ENCODE peak calls at places on chromosomes 13 and 19, in four cellular contexts. R is HFF-Myc; Z is IMR-90; A is CD8-positive, alpha-beta T cell. N is an unnamed sample.

GRCh38 chr19:29016926-29017760 is 195.8 kb downstream of the UQCRFS1 start:
- DNase-seq in R (no peak), Z (no peak), A (no peak), N (no peak)

GRCh38 chr19:506404-507285 is 652 bp upstream of the TPGS1 start:
- DNase-seq in R (peak), Z (peak), A (peak), N (peak)

GRCh38 chr13:100209857-100210580 is 121.1 kb downstream of the PCCA start:
- DNase-seq in R (peak), Z (peak), A (no peak), N (no peak)

GRCh38 chr13:111597041-111598017 is 276.9 kb downstream of the TEX29 start:
- DNase-seq in R (no peak), Z (no peak), A (no peak), N (no peak)

GRCh38 chr19:7257148-7258041 is 36.8 kb downstream of the INSR start:
- DNase-seq in R (peak), Z (peak), A (no peak), N (no peak)

GRCh38 chr19:45179063-45179847 is 671 bp downstream of the BLOC1S3 start:
- DNase-seq in R (no peak), Z (peak), A (no peak), N (peak)

GRCh38 chr13:46575843-46576242 is 22.9 kb downstream of the LRCH1 start:
- DNase-seq in R (no peak), Z (peak), A (no peak), N (no peak)

GRCh38 chr13:89726690-89727435 is 1620.6 kb upstream of the MIR17HG start:
- DNase-seq in R (no peak), Z (peak), A (no peak), N (no peak)

GRCh38 chr19:15471639-15472101 is 7.3 kb upstream of the RASAL3 start:
- DNase-seq in R (no peak), Z (no peak), A (no peak), N (no peak)

GRCh38 chr19:1265611-1266115 is 3.5 kb upstream of the CIRBP start:
- DNase-seq in R (peak), Z (peak), A (peak), N (no peak)

GRCh38 chr13:85419611-85420010 is 379.6 kb downstream of the SLITRK6 start:
- DNase-seq in R (no peak), Z (no peak), A (no peak), N (no peak)

GRCh38 chr19:46211201-46211881 is 18.2 kb upstream of the IGFL1 start:
- DNase-seq in R (no peak), Z (no peak), A (no peak), N (no peak)

GRCh38 chr13:46656786-46657185 is 103.8 kb downstream of the LRCH1 start:
- DNase-seq in R (no peak), Z (no peak), A (no peak), N (peak)

GRCh38 chr13:24709186-24709913 is 29.1 kb downstream of the ATP12A start:
- DNase-seq in R (no peak), Z (no peak), A (peak), N (peak)

GRCh38 chr19:12596927-12597548 is 13.6 kb downstream of the ZNF490 start:
- DNase-seq in R (no peak), Z (no peak), A (no peak), N (no peak)

GRCh38 chr19:43809762-43810696 is 7.8 kb upstream of the LYPD5 start:
- DNase-seq in R (no peak), Z (peak), A (no peak), N (peak)

GRCh38 chr13:46596501-46596900 is 43.5 kb downstream of the LRCH1 start:
- DNase-seq in R (no peak), Z (no peak), A (no peak), N (no peak)

GRCh38 chr19:32599258-32599657 is 18.3 kb downstream of the PDCD5 start:
- DNase-seq in R (no peak), Z (no peak), A (no peak), N (no peak)

GRCh38 chr19:32598022-32598421 is 17.0 kb downstream of the PDCD5 start:
- DNase-seq in R (no peak), Z (no peak), A (peak), N (no peak)

GRCh38 chr19:32595491-32595890 is 14.5 kb downstream of the PDCD5 start:
- DNase-seq in R (no peak), Z (no peak), A (peak), N (no peak)

GRCh38 chr19:32603961-32604360 is 23.0 kb downstream of the PDCD5 start:
- DNase-seq in R (no peak), Z (no peak), A (no peak), N (no peak)

DNA sequence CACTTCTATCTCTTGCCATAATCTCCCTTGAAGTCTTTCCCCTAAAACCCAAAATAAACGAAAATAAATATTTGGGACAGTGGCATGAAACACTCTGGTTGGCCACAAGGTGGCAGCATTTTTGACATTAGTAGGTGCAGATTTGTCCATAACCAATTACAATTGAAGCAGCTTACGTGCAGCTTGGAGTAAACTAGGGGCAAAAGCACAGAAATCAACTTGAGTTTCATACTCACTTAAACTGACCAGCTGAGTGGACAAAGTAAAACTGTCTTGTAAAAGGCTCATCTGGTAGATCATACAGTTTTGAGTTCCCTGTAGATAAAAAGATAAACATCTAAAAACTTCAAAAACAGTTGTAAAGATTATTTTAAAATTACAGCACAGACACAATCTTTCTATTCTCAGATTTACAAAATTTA is 18.8 kb downstream of the PDCD5 start:
- DNase-seq in R (peak), Z (peak), A (peak), N (peak)
- TF ChIP-seq CTCF in R (peak), Z (peak), A (peak), N (peak)

GRCh38 chr13:29702912-29703351 is 107.4 kb upstream of the SLC7A1 start:
- DNase-seq in R (peak), Z (peak), A (no peak), N (no peak)
- TF ChIP-seq CTCF in R (no peak), Z (no peak), A (no peak), N (no peak)

GRCh38 chr13:78806457-78806856 is 147.5 kb upstream of the OBI1 start:
- DNase-seq in R (no peak), Z (no peak), A (no peak), N (no peak)
- TF ChIP-seq CTCF in R (no peak), Z (peak), A (peak), N (peak)

GRCh38 chr19:18193388-18194207 is 580 bp downstream of the MPV17L2 start:
- DNase-seq in R (no peak), Z (no peak), A (no peak), N (no peak)

GRCh38 chr19:18190278-18190677 is 2.7 kb upstream of the MPV17L2 start:
- DNase-seq in R (no peak), Z (no peak), A (no peak), N (no peak)

GRCh38 chr19:18194208-18194530 is 1.2 kb downstream of the MPV17L2 start:
- DNase-seq in R (no peak), Z (no peak), A (no peak), N (no peak)

GRCh38 chr19:18192673-18193387 is at the start of gene MPV17L2:
- DNase-seq in R (peak), Z (peak), A (peak), N (peak)

DNA sequence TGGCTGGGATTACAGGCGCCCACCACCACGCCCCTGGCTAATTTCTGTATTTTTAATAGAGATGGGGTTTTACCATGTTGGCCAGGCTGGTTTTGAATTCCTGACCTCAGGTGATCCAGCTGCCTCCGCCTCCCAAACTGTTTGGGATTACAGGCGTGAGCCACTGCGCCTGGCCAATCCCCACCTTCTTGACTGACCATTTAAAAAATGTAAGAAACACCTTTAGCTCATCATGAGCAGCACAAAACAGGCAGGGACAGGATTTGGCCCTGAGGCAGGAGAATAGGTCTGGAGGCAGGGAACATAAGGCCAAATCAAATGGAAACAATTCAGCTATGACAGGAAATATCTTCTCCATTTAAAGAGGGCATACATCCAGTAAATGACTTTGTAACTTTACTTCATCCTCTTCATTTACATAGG is 1.4 kb upstream of the MPV17L2 start:
- DNase-seq in R (no peak), Z (no peak), A (no peak), N (no peak)
- TF ChIP-seq CTCF in R (no peak), Z (no peak), A (peak), N (no peak)

DNA sequence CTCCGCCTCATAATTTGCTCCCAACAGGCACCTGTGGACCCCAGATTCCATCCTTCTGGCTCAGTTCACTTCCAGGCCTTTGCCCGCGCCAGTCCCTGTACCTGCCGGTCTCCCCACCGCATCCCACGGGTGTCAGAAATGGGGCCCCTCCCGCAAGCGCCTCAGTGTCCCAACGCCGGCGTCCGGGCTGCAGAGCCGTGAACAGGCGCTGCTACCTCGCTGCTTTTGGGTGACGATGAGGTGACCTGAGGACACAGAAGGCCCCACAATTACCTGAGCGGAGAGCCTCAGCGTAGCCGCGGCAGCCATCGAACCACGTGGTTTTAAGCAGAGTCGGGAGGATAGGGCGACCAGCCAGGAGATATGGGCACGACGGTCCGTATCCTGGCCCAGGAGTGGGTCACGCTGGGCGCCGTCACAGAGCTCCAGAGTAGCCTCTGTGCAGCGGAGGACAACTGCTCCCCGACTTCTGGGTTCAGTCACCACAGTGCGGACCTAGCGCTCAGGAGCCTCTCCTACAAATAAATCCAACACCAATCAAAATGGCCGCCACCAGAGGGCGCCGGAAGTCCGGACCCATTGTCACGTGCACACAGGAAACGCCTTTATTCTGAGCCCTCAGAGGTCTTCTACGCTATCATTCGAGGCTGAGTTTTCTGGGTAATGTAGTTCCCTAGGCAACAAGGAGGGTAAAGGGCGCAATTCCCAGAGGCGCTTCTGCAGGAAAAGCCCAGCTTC is at the start of gene ZNF814:
- DNase-seq in R (peak), Z (peak), A (peak), N (peak)
- TF ChIP-seq CTCF in R (peak), Z (peak), A (peak), N (peak)

DNA sequence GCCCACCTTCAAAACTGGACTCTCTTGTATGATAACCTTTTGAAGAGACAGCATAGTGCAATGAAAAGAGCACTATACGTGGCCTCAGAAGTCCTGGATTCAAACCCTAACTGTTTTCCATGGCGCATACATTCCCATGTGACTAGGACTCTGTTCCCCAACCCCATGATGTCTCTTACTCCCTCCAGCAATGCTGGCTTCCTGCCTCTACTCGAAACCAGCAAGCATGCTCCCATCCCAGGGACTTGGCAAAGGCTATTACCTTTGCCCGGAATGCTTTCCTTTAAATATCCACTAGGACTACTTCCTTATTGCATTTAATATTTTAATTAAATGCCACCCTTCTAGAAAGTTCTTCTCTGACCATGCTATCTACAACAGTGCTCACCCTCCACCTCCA is 75.1 kb downstream of the CYSLTR2 start:
- DNase-seq in R (no peak), Z (no peak), A (no peak), N (no peak)
- TF ChIP-seq CTCF in R (no peak), Z (no peak), A (no peak), N (no peak)

GRCh38 chr19:3691726-3692125 is 8.5 kb downstream of the PIP5K1C start:
- DNase-seq in R (no peak), Z (no peak), A (no peak), N (no peak)
- TF ChIP-seq CTCF in R (no peak), Z (no peak), A (no peak), N (no peak)

N was measured in GM10248.